ENCODE peak calls at places on chromosomes 11 and 22, in six cellular contexts. One of them, this sample, is unnamed. For H3K4me1 and H3K9me3, the result is how much of the 10 kb centered on the place peaks cover.

GRCh38 chr22:26610983-26611382 is 6.8 kb downstream of the CRYBB1 start:
- DNase-seq in A673: no peak
- DNase-seq in left ventricle myocardium inferior: no peak
- DNase-seq in aorta: no peak
- DNase-seq in neuronal stem cell: no peak
- DNase-seq in upper lobe of right lung: no peak
- DNase-seq in this sample: no peak

GRCh38 chr11:12893787-12894672 is 115.1 kb upstream of the RASSF10 start:
- DNase-seq in A673: peak
- DNase-seq in left ventricle myocardium inferior: peak
- DNase-seq in aorta: peak
- DNase-seq in neuronal stem cell: peak
- DNase-seq in upper lobe of right lung: peak
- DNase-seq in this sample: peak

GRCh38 chr11:80727315-80727714 is 1286.5 kb upstream of the TENM4 start:
- DNase-seq in A673: peak
- DNase-seq in left ventricle myocardium inferior: no peak
- DNase-seq in aorta: no peak
- DNase-seq in neuronal stem cell: peak
- DNase-seq in upper lobe of right lung: no peak
- DNase-seq in this sample: no peak

GRCh38 chr11:14242198-14242597 is 116.8 kb downstream of the RRAS2 start:
- DNase-seq in A673: no peak
- DNase-seq in left ventricle myocardium inferior: peak
- DNase-seq in aorta: no peak
- DNase-seq in neuronal stem cell: no peak
- DNase-seq in upper lobe of right lung: no peak
- DNase-seq in this sample: no peak

GRCh38 chr22:46233231-46233630 is 16.9 kb downstream of the CDPF1 start:
- DNase-seq in A673: peak
- DNase-seq in left ventricle myocardium inferior: peak
- DNase-seq in aorta: peak
- DNase-seq in neuronal stem cell: no peak
- DNase-seq in upper lobe of right lung: no peak
- DNase-seq in this sample: peak

GRCh38 chr22:25113316-25113721 is 86.3 kb upstream of the CRYBB3 start:
- DNase-seq in A673: no peak
- DNase-seq in left ventricle myocardium inferior: no peak
- DNase-seq in aorta: peak
- DNase-seq in neuronal stem cell: no peak
- DNase-seq in upper lobe of right lung: peak
- DNase-seq in this sample: no peak

GRCh38 chr11:69658606-69659450 is 16.3 kb downstream of the LTO1 start:
- DNase-seq in A673: peak
- DNase-seq in left ventricle myocardium inferior: no peak
- DNase-seq in aorta: peak
- DNase-seq in neuronal stem cell: no peak
- DNase-seq in upper lobe of right lung: peak
- DNase-seq in this sample: no peak

GRCh38 chr22:50276143-50276542 is 6.0 kb upstream of the MAPK11 start:
- DNase-seq in A673: peak
- DNase-seq in left ventricle myocardium inferior: peak
- DNase-seq in aorta: peak
- DNase-seq in neuronal stem cell: no peak
- DNase-seq in upper lobe of right lung: peak
- DNase-seq in this sample: peak

GRCh38 chr11:25484225-25484624 is 847.7 kb upstream of the ANO3 start:
- DNase-seq in A673: no peak
- DNase-seq in left ventricle myocardium inferior: no peak
- DNase-seq in aorta: no peak
- DNase-seq in neuronal stem cell: no peak
- DNase-seq in upper lobe of right lung: no peak
- DNase-seq in this sample: no peak

GRCh38 chr11:2691991-2692841 is 7.6 kb downstream of the KCNQ1OT1 start:
- DNase-seq in A673: no peak
- DNase-seq in left ventricle myocardium inferior: no peak
- DNase-seq in aorta: peak
- DNase-seq in neuronal stem cell: no peak
- DNase-seq in upper lobe of right lung: peak
- DNase-seq in this sample: peak
- H3K4me1 ChIP-seq in A673: under half
- H3K4me1 ChIP-seq in left ventricle myocardium inferior: half or more
- H3K4me1 ChIP-seq in aorta: under half
- H3K4me1 ChIP-seq in neuronal stem cell: under half
- H3K4me1 ChIP-seq in upper lobe of right lung: under half
- H3K4me1 ChIP-seq in this sample: under half

GRCh38 chr11:93570759-93571413 is 27.7 kb upstream of the SMCO4 start:
- DNase-seq in A673: peak
- DNase-seq in left ventricle myocardium inferior: no peak
- DNase-seq in aorta: no peak
- DNase-seq in neuronal stem cell: no peak
- DNase-seq in upper lobe of right lung: no peak
- DNase-seq in this sample: peak

GRCh38 chr11:93569496-93569895 is 26.3 kb upstream of the SMCO4 start:
- DNase-seq in A673: no peak
- DNase-seq in left ventricle myocardium inferior: no peak
- DNase-seq in aorta: no peak
- DNase-seq in neuronal stem cell: no peak
- DNase-seq in upper lobe of right lung: no peak
- DNase-seq in this sample: no peak

GRCh38 chr11:93564895-93565294 is 21.7 kb upstream of the SMCO4 start:
- DNase-seq in A673: no peak
- DNase-seq in left ventricle myocardium inferior: no peak
- DNase-seq in aorta: no peak
- DNase-seq in neuronal stem cell: no peak
- DNase-seq in upper lobe of right lung: no peak
- DNase-seq in this sample: no peak

GRCh38 chr11:93568726-93569125 is 25.5 kb upstream of the SMCO4 start:
- DNase-seq in A673: no peak
- DNase-seq in left ventricle myocardium inferior: no peak
- DNase-seq in aorta: no peak
- DNase-seq in neuronal stem cell: no peak
- DNase-seq in upper lobe of right lung: no peak
- DNase-seq in this sample: no peak

GRCh38 chr11:93567406-93567819 is 24.2 kb upstream of the SMCO4 start:
- DNase-seq in A673: no peak
- DNase-seq in left ventricle myocardium inferior: peak
- DNase-seq in aorta: peak
- DNase-seq in neuronal stem cell: no peak
- DNase-seq in upper lobe of right lung: no peak
- DNase-seq in this sample: peak
- H3K9me3 ChIP-seq in A673: under half
- H3K9me3 ChIP-seq in left ventricle myocardium inferior: under half
- H3K9me3 ChIP-seq in aorta: under half
- H3K9me3 ChIP-seq in neuronal stem cell: under half
- H3K9me3 ChIP-seq in upper lobe of right lung: under half
- H3K9me3 ChIP-seq in this sample: under half

GRCh38 chr11:96303980-96304379 is 39.0 kb downstream of the MAML2 start:
- DNase-seq in A673: no peak
- DNase-seq in left ventricle myocardium inferior: no peak
- DNase-seq in aorta: no peak
- DNase-seq in neuronal stem cell: no peak
- DNase-seq in upper lobe of right lung: no peak
- DNase-seq in this sample: no peak
- H3K4me1 ChIP-seq in A673: half or more
- H3K4me1 ChIP-seq in left ventricle myocardium inferior: half or more
- H3K4me1 ChIP-seq in aorta: under half
- H3K4me1 ChIP-seq in neuronal stem cell: under half
- H3K4me1 ChIP-seq in upper lobe of right lung: half or more
- H3K4me1 ChIP-seq in this sample: under half

GRCh38 chr11:58727415-58727797 is 4.3 kb downstream of the GLYAT start:
- DNase-seq in A673: no peak
- DNase-seq in left ventricle myocardium inferior: no peak
- DNase-seq in aorta: no peak
- DNase-seq in neuronal stem cell: no peak
- DNase-seq in upper lobe of right lung: no peak
- DNase-seq in this sample: no peak
- H3K9me3 ChIP-seq in A673: under half
- H3K9me3 ChIP-seq in left ventricle myocardium inferior: under half
- H3K9me3 ChIP-seq in aorta: under half
- H3K9me3 ChIP-seq in neuronal stem cell: under half
- H3K9me3 ChIP-seq in upper lobe of right lung: under half
- H3K9me3 ChIP-seq in this sample: under half

This sample was measured in tibial artery.